ENCODE peak calls at places on chromosomes 6 and 20, in nine cellular contexts. L is cardiac fibroblast, C is heart right ventricle, J is BE2C, R is A549, U is astrocyte of the spinal cord, B is omental fat pad, W is hepatocyte, H is astrocyte. F is an unnamed sample.

GRCh38 chr6:13914346-13914745 is 10.4 kb upstream of the RNF182 start:
- DNase-seq in C (no peak), U (peak), W (no peak), L (no peak), J (no peak), R (no peak), H (peak), B (no peak), F (no peak)

GRCh38 chr6:169800668-169801395 is 49.4 kb downstream of the ERMARD start:
- DNase-seq in R (peak), U (peak), L (peak), J (peak), B (no peak), W (peak), C (no peak), H (peak), F (no peak)

GRCh38 chr6:166474721-166475565 is 92.2 kb upstream of the MPC1 start:
- DNase-seq in L (no peak), R (no peak), B (no peak), U (no peak), W (no peak), C (no peak), H (no peak), J (no peak), F (no peak)

GRCh38 chr6:28944412-28945006 is 20.7 kb upstream of the TRIM27 start:
- DNase-seq in C (peak), H (peak), R (no peak), B (no peak), J (peak), U (peak), L (peak), W (peak), F (peak)

GRCh38 chr6:12024715-12025434 is 12.8 kb downstream of the HIVEP1 start:
- DNase-seq in C (no peak), L (peak), J (no peak), W (no peak), U (peak), B (no peak), H (peak), R (no peak), F (no peak)

GRCh38 chr6:43871933-43872332 is 101.9 kb downstream of the VEGFA start:
- DNase-seq in L (no peak), J (no peak), U (no peak), C (no peak), H (no peak), R (no peak), B (no peak), W (no peak), F (no peak)

GRCh38 chr20:51506527-51507356 is 35.8 kb downstream of the NFATC2 start:
- DNase-seq in B (no peak), W (no peak), C (no peak), U (no peak), J (no peak), L (no peak), H (no peak), R (no peak), F (no peak)

GRCh38 chr6:35970181-35970580 is 49.3 kb upstream of the SRPK1 start:
- DNase-seq in L (peak), R (no peak), C (no peak), J (no peak), W (peak), H (peak), U (peak), B (no peak), F (no peak)

GRCh38 chr20:44050925-44051660 is 135.9 kb downstream of the JPH2 start:
- DNase-seq in U (no peak), B (no peak), H (no peak), R (no peak), C (no peak), W (no peak), L (no peak), J (no peak), F (no peak)

GRCh38 chr6:138416201-138416600 is 12.2 kb downstream of the HEBP2 start:
- DNase-seq in B (no peak), W (no peak), R (no peak), L (no peak), J (no peak), H (no peak), U (no peak), C (no peak), F (no peak)

GRCh38 chr6:127192911-127193503 is 73.7 kb upstream of the RNF146 start:
- DNase-seq in U (no peak), C (no peak), B (no peak), W (no peak), H (no peak), J (no peak), L (peak), R (no peak), F (no peak)

GRCh38 chr6:7241709-7242645 is 71.0 kb downstream of the SSR1 start:
- DNase-seq in B (no peak), L (no peak), J (no peak), H (peak), R (no peak), W (peak), C (no peak), U (peak), F (no peak)

GRCh38 chr6:145551164-145551563 is 184.2 kb downstream of the EPM2A start:
- DNase-seq in J (no peak), W (no peak), B (no peak), R (no peak), L (no peak), H (no peak), C (no peak), U (no peak), F (no peak)

GRCh38 chr6:39197521-39198500 is 31.5 kb downstream of the KCNK5 start:
- DNase-seq in J (no peak), R (no peak), B (no peak), W (no peak), L (no peak), H (no peak), C (no peak), U (no peak), F (no peak)

GRCh38 chr6:111805511-111806181 is 67.6 kb downstream of the FYN start:
- DNase-seq in L (peak), U (peak), W (no peak), R (no peak), B (no peak), C (no peak), J (peak), H (peak), F (no peak)

GRCh38 chr6:41942045-41942851 is 640 bp upstream of the CCND3 start:
- DNase-seq in C (no peak), H (peak), W (no peak), R (no peak), J (no peak), U (no peak), L (no peak), B (no peak), F (no peak)

GRCh38 chr6:151160869-151161268 is 78.9 kb upstream of the AKAP12 start:
- DNase-seq in L (no peak), H (no peak), W (peak), U (no peak), C (no peak), R (no peak), B (no peak), J (no peak), F (no peak)

GRCh38 chr6:24126586-24127192 is 674 bp downstream of the NRSN1 start:
- DNase-seq in U (peak), J (peak), B (no peak), L (peak), C (peak), H (peak), W (peak), R (peak), F (peak)

GRCh38 chr6:134729590-134729989 is 220.3 kb downstream of the ALDH8A1 start:
- DNase-seq in B (no peak), U (peak), W (no peak), J (no peak), R (no peak), H (peak), L (no peak), C (no peak), F (no peak)

GRCh38 chr20:63015665-63016361 is 9.0 kb upstream of the BHLHE23 start:
- DNase-seq in B (no peak), J (no peak), C (no peak), L (no peak), U (no peak), H (no peak), W (no peak), R (no peak), F (no peak)

GRCh38 chr6:161379828-161380598 is 106.2 kb upstream of the AGPAT4 start:
- DNase-seq in W (peak), C (no peak), B (no peak), R (no peak), H (no peak), U (no peak), L (peak), J (no peak), F (no peak)

GRCh38 chr6:79796197-79796596 is 151.2 kb downstream of the ELOVL4 start:
- DNase-seq in W (no peak), U (no peak), C (no peak), H (no peak), L (no peak), B (no peak), J (no peak), R (no peak), F (no peak)

GRCh38 chr20:19012671-19013070 is 199.1 kb downstream of the SCP2D1 start:
- DNase-seq in U (no peak), L (peak), B (no peak), R (no peak), J (no peak), C (no peak), W (no peak), H (no peak), F (no peak)

GRCh38 chr6:148423601-148424270 is 81.1 kb downstream of the SASH1 start:
- DNase-seq in B (no peak), J (no peak), C (no peak), R (no peak), W (no peak), L (no peak), U (no peak), H (no peak), F (no peak)

GRCh38 chr6:27250955-27251671 is 3.6 kb downstream of the PRSS16 start:
- DNase-seq in J (peak), L (peak), H (no peak), R (peak), U (no peak), B (no peak), C (peak), W (peak), F (peak)

GRCh38 chr6:98641929-98642328 is 192.4 kb upstream of the POU3F2 start:
- DNase-seq in U (peak), C (no peak), B (no peak), L (no peak), H (peak), W (peak), J (no peak), R (no peak), F (no peak)

GRCh38 chr20:9214676-9215075 is 145.8 kb downstream of the PLCB4 start:
- DNase-seq in J (no peak), C (no peak), H (peak), R (no peak), L (peak), W (peak), B (no peak), U (peak), F (no peak)

GRCh38 chr6:53585208-53585903 is 40.5 kb upstream of the GCLC start:
- DNase-seq in U (no peak), C (no peak), L (no peak), J (no peak), H (no peak), B (no peak), R (no peak), W (no peak), F (no peak)

GRCh38 chr20:41098703-41099250 is 38.6 kb upstream of the PLCG1 start:
- DNase-seq in W (no peak), R (no peak), C (no peak), U (no peak), J (no peak), H (no peak), B (no peak), L (peak), F (no peak)

DNA sequence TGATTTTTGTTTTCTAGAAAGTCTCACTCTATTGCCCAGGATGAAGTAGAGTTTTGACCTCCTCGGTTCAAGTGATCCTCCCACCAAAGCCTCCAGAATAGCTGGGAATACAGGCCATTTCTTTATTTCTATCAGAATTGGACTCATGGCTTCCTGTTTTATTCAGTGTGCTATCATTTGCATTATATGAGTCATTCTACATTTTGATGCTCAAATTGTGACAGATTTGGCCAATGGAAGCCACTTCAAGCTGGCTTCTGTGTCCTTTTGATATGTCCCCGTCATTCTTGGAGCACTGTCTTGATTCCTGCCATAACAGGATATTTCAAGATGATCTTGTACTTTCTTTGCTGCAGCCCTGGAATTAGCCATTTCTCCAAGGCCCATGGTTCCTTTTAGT is 75.1 kb downstream of the CNBD2 start:
- DNase-seq in W (no peak), U (no peak), R (no peak), B (no peak), H (no peak), L (no peak), C (no peak), J (no peak), F (no peak)
- TF ChIP-seq CTCF in W (no peak), U (no peak), R (no peak), B (no peak), H (no peak), L (no peak), C (no peak), J (no peak), F (no peak)

DNA sequence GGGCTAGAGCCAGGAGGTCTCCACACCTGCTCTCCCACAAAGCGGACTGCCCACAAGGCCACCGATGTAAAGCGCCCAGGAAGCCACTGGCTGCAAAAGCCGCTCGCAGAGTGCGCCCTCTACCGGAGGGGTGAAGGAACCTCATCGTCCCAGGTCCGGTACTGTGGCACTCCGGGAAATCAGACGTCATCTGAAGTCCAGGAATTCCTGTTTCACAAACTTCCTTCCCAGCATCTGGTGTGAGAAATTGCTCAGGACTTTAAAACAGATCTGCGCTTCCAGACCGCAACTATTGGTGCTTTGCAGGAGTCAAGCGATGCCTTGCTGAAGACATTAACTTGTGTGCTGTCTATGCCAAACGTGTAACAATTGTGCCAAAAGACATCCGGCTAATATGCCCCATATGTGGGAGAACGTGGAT is 115.1 kb upstream of the ARID1B start:
- DNase-seq in H (no peak), J (peak), R (peak), B (no peak), W (peak), U (no peak), L (peak), C (no peak), F (peak)
- TF ChIP-seq CTCF in H (peak), J (peak), R (peak), B (no peak), W (peak), U (peak), L (peak), C (peak), F (peak)

GRCh38 chr20:36712775-36713174 is 33.1 kb downstream of the NDRG3 start:
- DNase-seq in U (no peak), J (no peak), L (no peak), B (no peak), C (no peak), R (no peak), W (no peak), H (no peak), F (no peak)

GRCh38 chr20:36720510-36720909 is 25.4 kb downstream of the NDRG3 start:
- DNase-seq in H (peak), W (no peak), L (no peak), R (no peak), C (no peak), U (no peak), B (no peak), J (no peak), F (no peak)

GRCh38 chr20:36717657-36718056 is 28.2 kb downstream of the NDRG3 start:
- DNase-seq in B (no peak), U (no peak), L (peak), R (no peak), C (no peak), J (peak), H (no peak), W (no peak), F (peak)
- TF ChIP-seq CTCF in B (no peak), U (peak), L (peak), R (peak), C (peak), J (peak), H (no peak), W (no peak), F (no peak)

DNA sequence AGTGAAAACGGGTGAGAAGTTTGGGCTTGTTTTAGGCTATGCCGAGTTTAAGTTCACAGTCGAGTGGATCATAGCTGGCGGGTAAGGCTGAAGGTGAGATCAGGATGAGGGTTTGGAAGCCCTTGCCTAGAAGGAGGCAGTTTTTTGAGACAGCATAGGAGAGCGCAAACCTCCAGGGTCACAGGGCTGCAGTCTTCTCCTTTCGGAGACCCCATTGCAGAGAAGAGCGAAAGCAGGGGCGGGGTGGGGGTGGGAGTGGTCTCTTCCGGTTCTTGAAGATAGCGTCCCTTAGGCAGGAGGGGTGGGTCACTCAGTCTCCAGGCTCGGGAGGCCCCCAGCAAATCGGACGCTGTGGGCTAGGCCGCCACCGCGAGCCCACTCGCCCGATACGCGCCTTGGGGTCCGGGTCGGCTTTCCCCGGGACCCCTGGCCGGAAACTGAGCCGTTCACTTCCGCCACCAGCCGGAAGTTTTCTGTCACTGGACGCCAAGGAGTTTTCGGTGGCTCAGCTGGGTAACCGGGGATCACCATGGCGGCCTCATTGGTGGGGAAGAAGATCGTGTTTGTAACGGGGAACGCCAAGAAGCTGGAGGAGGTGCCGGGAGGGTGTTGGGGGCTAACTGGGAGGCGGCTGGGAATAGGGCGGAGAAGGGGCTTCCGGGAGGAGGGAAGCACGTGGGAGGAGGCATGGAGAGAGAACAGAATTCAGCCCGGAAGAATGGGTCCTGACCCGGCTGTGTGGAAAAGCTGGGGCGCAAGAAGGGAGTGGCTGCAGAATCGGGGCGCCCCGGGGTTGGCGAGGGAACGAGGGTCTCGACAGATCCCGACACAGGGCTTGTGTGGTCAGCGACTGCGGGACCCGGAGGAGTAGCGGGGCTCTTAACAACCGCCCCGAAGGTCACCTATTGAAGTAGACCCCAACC is at the start of gene ITPA:
- DNase-seq in J (peak), C (peak), B (no peak), L (peak), U (peak), R (peak), H (peak), W (peak), F (peak)
- TF ChIP-seq CTCF in J (no peak), C (no peak), B (no peak), L (no peak), U (no peak), R (no peak), H (no peak), W (no peak), F (no peak)

GRCh38 chr6:34144581-34145160 is 1.2 kb downstream of the GRM4 start:
- DNase-seq in H (no peak), J (peak), L (no peak), U (no peak), R (no peak), C (no peak), B (no peak), W (no peak), F (no peak)

GRCh38 chr6:34146801-34147592 is 1.1 kb upstream of the GRM4 start:
- DNase-seq in R (no peak), H (peak), C (no peak), B (no peak), L (peak), W (no peak), J (no peak), U (peak), F (no peak)

GRCh38 chr6:34143884-34144580 is 1.9 kb downstream of the GRM4 start:
- DNase-seq in C (no peak), B (no peak), U (no peak), R (peak), L (no peak), H (no peak), J (peak), W (peak), F (peak)

GRCh38 chr6:34146021-34146782 is at the start of gene GRM4:
- DNase-seq in J (peak), B (no peak), L (no peak), W (no peak), R (no peak), C (no peak), H (no peak), U (no peak), F (no peak)

GRCh38 chr6:34145161-34146020 is 496 bp downstream of the GRM4 start:
- DNase-seq in W (peak), C (no peak), H (peak), U (peak), L (peak), R (no peak), B (no peak), J (peak), F (peak)
- TF ChIP-seq CTCF in W (no peak), C (no peak), H (no peak), U (no peak), L (no peak), R (no peak), B (no peak), J (no peak), F (no peak)